ENCODE peak calls at places on chromosomes 13 and 19, in four cellular contexts. F is PC-3, I is pancreas, V is body of pancreas. Z is an unnamed sample.

GRCh38 chr19:6753178-6754031 is 13.8 kb downstream of the SH2D3A start:
- DNase-seq in F (peak; percentile 54), V (peak; percentile 57), I (peak; percentile 72), Z (peak; percentile 87)

GRCh38 chr13:99505814-99506269 is 4.6 kb downstream of the TM9SF2 start:
- DNase-seq in V (no peak), I (no peak), F (peak; percentile 50), Z (peak; percentile 67)

GRCh38 chr19:6273701-6274601 is 5.8 kb downstream of the MLLT1 start:
- DNase-seq in F (peak; percentile 95), V (peak; percentile 77), I (peak; percentile 73), Z (peak; percentile 99)

GRCh38 chr19:56637976-56638555 is 4.9 kb upstream of the SMIM17 start:
- DNase-seq in F (peak; percentile 76), V (peak; percentile 56), I (peak; percentile 70), Z (peak; percentile 81)

GRCh38 chr19:489418-490196 is 6.7 kb upstream of the MADCAM1 start:
- DNase-seq in I (no peak), V (peak; percentile 49), F (peak; percentile 13), Z (peak; percentile 76)

GRCh38 chr19:34418300-34418699 is 9.9 kb upstream of the UBA2 start:
- DNase-seq in V (no peak), I (no peak), F (no peak), Z (no peak)

GRCh38 chr13:73835138-73835721 is 299.0 kb downstream of the KLF12 start:
- DNase-seq in V (no peak), F (peak; percentile 67), I (no peak), Z (peak; percentile 55)

GRCh38 chr13:20526664-20527063 is 1.0 kb upstream of the CRYL1 start:
- DNase-seq in I (no peak), F (no peak), V (no peak), Z (peak; percentile 48)

GRCh38 chr13:91144054-91144453 is 203.4 kb upstream of the MIR17HG start:
- DNase-seq in F (no peak), I (no peak), V (no peak), Z (no peak)

GRCh38 chr19:16217671-16218464 is 20.2 kb downstream of the AP1M1 start:
- DNase-seq in F (no peak), I (no peak), V (no peak), Z (no peak)

GRCh38 chr13:20006206-20006605 is 47.7 kb downstream of the ZMYM2 start:
- DNase-seq in V (no peak), F (peak; percentile 39), I (no peak), Z (peak; percentile 15)

GRCh38 chr19:39582891-39583625 is 19.3 kb upstream of the LGALS13 start:
- DNase-seq in F (no peak), I (no peak), V (no peak), Z (no peak)

GRCh38 chr13:75186384-75186783 is 295.6 kb downstream of the TBC1D4 start:
- DNase-seq in V (no peak), I (no peak), F (no peak), Z (no peak)

GRCh38 chr19:8505680-8506401 is 3.4 kb upstream of the PRAM1 start:
- DNase-seq in V (peak; percentile 84), I (peak; percentile 81), F (peak; percentile 87), Z (peak; percentile 80)

GRCh38 chr13:50403311-50403710 is 388.1 kb downstream of the KCNRG start:
- DNase-seq in F (peak; percentile 19), V (no peak), I (no peak), Z (no peak)

DNA sequence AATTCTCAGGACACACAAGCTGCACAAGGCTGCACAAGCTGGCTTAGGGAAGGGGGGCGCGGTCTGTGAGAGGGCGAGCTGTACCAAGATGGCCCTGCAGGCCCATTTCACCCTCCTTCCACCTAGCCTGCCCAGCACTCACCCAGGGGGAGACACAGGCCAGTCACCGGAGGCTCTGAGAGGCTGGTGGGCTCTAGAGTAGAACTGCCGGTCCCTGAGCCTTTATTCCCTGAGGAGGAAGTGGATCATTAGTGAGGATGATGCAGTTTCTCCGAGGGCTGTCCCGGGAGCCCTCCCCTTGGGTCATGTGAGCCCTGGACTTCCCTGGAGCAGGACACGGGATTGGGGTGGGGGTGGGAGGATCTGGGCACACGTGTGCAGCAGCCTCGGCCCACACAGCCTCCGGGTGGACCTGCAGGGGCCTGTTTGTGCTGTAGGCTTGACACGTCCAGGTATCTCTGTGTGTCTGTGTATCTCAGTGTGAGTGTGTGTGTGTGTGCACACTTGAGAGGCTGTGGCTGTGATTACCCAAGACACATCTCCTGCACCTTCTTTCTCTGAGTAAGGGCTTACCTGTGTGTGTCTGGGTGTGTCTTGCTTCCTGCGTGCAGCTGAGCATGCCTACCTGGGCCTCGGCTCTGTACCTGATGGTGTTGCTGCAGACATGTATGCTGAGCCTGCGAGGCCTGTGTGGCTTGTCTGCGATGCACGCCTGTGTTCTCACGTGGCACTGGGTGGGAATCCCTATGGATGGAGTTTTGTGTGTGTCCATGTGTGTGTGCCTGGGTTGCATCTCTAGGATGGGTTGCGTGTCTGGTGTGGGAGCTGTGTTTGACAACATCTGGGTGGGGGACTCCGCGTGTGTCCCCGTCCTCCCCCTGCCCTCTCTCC is at the start of gene ACP5:
- DNase-seq in F (no peak), V (no peak), I (no peak), Z (no peak)
- H3K4me1 ChIP-seq in F (no peaks in the 10 kb centered on the region), V (peaks cover 31% of the 10 kb centered on the region), I (no peaks in the 10 kb centered on the region), Z (peaks cover 8% of the 10 kb centered on the region)

GRCh38 chr19:48837081-48837524 is 812 bp upstream of the HSD17B14 start:
- DNase-seq in V (peak; percentile 31), F (peak; percentile 82), I (peak; percentile 61), Z (peak; percentile 92)

GRCh38 chr19:48837586-48838191 is 1.4 kb upstream of the HSD17B14 start:
- DNase-seq in F (no peak), I (no peak), V (no peak), Z (no peak)

GRCh38 chr19:48833977-48834376 is 2.3 kb downstream of the HSD17B14 start:
- DNase-seq in V (no peak), I (no peak), F (no peak), Z (no peak)

GRCh38 chr19:48835734-48836088 is 580 bp downstream of the HSD17B14 start:
- DNase-seq in F (peak; percentile 87), V (peak; percentile 97), I (peak; percentile 93), Z (peak; percentile 90)

DNA sequence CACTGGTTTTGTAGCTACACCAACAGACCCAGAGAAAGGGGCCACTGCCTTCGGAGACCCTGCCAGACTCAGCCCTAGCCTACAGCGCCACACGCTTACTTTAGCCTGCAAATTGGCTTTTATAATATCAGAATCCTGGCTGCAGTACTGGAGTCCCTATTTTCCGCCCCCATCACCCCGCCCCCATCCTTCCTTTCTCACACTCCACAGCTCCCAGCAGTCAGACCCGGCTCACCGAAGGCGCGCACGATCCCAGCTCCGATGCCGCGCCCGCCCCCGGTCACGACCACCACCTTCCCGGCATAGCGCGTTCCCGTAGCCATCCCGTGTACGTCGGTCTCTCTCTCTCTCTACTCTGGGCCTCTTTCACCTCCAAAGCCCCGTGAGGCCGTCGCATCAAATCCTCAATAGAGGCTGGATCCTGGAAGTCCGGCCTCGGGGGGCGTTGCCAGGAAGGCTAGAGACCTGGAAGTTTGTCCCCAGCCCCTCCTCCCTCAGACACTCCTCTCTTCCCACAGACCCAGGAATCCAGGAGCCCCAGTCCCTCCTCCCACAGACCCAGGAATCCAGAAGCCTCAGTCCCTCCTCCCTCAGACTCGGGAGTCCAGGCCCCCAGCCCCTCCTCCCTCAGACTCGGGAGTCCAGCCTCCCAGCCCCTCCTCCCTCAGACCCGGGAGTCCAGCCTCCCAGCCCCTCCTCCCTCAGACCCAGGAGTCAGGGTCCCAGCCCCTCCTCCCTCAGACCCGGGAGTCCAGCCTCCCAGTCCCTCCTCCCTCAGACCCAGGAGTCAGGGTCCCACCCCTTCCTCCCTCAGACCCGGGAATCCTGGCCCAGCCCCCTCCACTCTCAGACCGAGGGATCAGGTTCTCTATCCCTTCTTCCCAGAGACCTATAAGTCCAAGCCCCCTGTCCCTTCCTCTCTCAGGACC is at the start of gene HSD17B14:
- DNase-seq in I (no peak), V (peak; percentile 22), F (peak; percentile 41), Z (peak; percentile 49)
- H3K4me1 ChIP-seq in I (no peaks in the 10 kb centered on the region), V (peaks cover 22% of the 10 kb centered on the region), F (peaks cover 9% of the 10 kb centered on the region), Z (peaks cover 8% of the 10 kb centered on the region)

DNA sequence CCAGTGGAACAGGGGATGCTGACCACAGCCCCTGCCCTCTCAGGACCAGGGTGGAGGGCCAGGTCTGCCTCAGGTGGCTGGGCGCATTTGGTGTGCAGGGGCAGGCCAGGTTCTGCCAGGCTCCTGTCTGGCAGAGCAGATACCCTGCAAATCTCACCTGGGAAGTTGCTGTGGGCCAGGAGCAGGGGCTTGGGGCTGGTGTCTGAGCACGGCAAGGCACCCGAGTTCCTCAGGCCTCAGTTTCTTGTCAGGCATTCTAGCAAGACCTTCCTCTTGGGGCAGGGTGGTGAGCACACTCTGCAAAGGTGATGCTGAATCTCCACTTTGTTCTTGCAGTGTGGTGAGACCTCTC is 1.1 kb downstream of the CRTC1 start:
- DNase-seq in V (no peak), I (no peak), F (no peak), Z (no peak)
- H3K4me1 ChIP-seq in V (peaks cover 17% of the 10 kb centered on the region), I (no peaks in the 10 kb centered on the region), F (peaks cover 16% of the 10 kb centered on the region), Z (peaks cover 8% of the 10 kb centered on the region)

GRCh38 chr19:40775632-40776022 is 306 bp downstream of the MIA start:
- DNase-seq in I (no peak), F (no peak), V (no peak), Z (no peak)

GRCh38 chr19:40777795-40778044 is 327 bp upstream of the RAB4B start:
- DNase-seq in F (no peak), V (no peak), I (no peak), Z (no peak)

GRCh38 chr19:40778045-40778864 is at the start of gene RAB4B:
- DNase-seq in V (peak; percentile 100), F (peak; percentile 98), I (peak; percentile 100), Z (peak; percentile 100)

GRCh38 chr19:40776364-40776763 is 1.0 kb downstream of the MIA start:
- DNase-seq in I (no peak), V (no peak), F (no peak), Z (no peak)

DNA sequence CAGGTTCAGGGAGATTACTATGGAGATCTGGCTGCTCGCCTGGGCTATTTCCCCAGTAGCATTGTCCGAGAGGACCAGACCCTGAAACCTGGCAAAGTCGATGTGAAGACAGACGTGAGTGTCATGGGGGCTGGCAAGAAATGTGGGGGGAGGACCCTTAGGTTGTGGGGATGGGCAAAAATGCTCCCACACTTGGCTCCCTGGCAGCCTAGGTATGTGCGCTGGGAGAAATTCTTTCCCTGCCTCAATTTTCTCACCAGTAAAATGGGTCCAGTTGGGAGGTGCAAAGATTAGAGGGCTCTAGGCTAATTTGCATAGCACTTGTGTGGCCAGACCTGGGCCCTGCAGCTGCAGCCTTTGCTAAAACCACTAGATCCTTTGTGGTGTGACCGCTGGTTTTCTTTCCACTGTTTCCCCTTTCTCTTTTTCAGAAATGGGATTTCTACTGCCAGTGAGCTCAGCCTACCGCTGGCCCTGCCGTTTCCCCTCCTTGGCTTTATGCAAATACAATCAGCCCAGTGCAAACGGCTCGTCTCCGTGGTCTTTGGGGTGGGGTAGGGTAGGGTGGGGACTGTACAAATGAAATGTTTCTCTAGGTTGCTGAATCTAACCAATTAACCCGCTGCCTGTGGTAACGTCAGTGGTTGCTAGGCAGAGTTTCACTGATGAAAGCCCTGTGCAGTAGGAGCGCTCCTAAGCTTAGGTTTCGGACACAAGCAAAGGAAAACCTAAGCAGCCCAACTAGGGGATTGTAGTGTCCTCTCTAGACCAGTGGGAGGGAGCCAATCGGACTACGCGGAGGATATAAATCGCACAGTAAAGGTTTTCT is 867 bp upstream of the RAB4B start:
- DNase-seq in I (peak; percentile 88), F (peak; percentile 85), V (peak; percentile 88), Z (peak; percentile 92)
- H3K4me1 ChIP-seq in I (no peaks in the 10 kb centered on the region), F (peaks cover 13% of the 10 kb centered on the region), V (peaks cover 16% of the 10 kb centered on the region), Z (peaks cover 6% of the 10 kb centered on the region)

GRCh38 chr13:97249093-97249787 is 27.1 kb downstream of the MBNL2 start:
- DNase-seq in V (no peak), F (no peak), I (no peak), Z (no peak)

GRCh38 chr13:97248243-97248642 is 26.1 kb downstream of the MBNL2 start:
- DNase-seq in V (no peak), I (no peak), F (no peak), Z (no peak)

GRCh38 chr13:97243915-97244820 is 22.0 kb downstream of the MBNL2 start:
- DNase-seq in V (no peak), I (no peak), F (no peak), Z (no peak)

GRCh38 chr13:97245011-97245410 is 22.9 kb downstream of the MBNL2 start:
- DNase-seq in V (no peak), F (no peak), I (no peak), Z (no peak)

GRCh38 chr13:97246596-97246995 is 24.5 kb downstream of the MBNL2 start:
- DNase-seq in F (no peak), V (no peak), I (no peak), Z (peak; percentile 51)
- H3K4me1 ChIP-seq in F (no peaks in the 10 kb centered on the region), V (peaks cover 92% of the 10 kb centered on the region), I (peaks cover 55% of the 10 kb centered on the region), Z (peaks cover 66% of the 10 kb centered on the region)